ENCODE peak calls at places on chromosomes 12 and 14, in nine cellular contexts. I is fibroblast of lung, A is foreskin fibroblast, M is cardiac muscle cell, D is astrocyte of the spinal cord, O is right atrium auricular region, R is heart right ventricle, G is left lung, N is PC-3. Q is an unnamed sample.

GRCh38 chr12:59431266-59431665 is 164.6 kb upstream of the SLC16A7 start:
- DNase-seq in I (peak; percentile 37), A (peak; percentile 39), M (peak; percentile 26), D (no peak), O (no peak), R (no peak), G (no peak), N (peak; percentile 35), Q (no peak)

GRCh38 chr12:91441996-91442395 is 259.4 kb upstream of the DCN start:
- DNase-seq in I (no peak), A (no peak), M (no peak), D (no peak), O (no peak), R (no peak), G (no peak), N (no peak), Q (no peak)

GRCh38 chr14:63435838-63436237 is 107.3 kb downstream of the PPP2R5E start:
- DNase-seq in I (peak; percentile 97), A (peak; percentile 88), M (peak; percentile 60), D (peak; percentile 52), O (peak; percentile 78), R (peak; percentile 42), G (peak; percentile 81), N (peak; percentile 18), Q (no peak)

GRCh38 chr14:100994082-100994481 is 90.6 kb upstream of the RTL1 start:
- DNase-seq in I (peak; percentile 40), A (peak; percentile 73), M (no peak), D (no peak), O (no peak), R (no peak), G (no peak), N (peak; percentile 75), Q (no peak)

GRCh38 chr14:26255213-26255612 is 342.6 kb downstream of the NOVA1 start:
- DNase-seq in I (peak; percentile 61), A (peak; percentile 48), M (peak; percentile 70), D (peak; percentile 15), O (no peak), R (no peak), G (no peak), N (peak; percentile 37), Q (no peak)

GRCh38 chr14:60294670-60295069 is 45.6 kb downstream of the PPM1A start:
- DNase-seq in I (no peak), A (no peak), M (no peak), D (no peak), O (no peak), R (no peak), G (no peak), N (peak; percentile 68), Q (no peak)

GRCh38 chr14:89977668-89978067 is 21.9 kb downstream of the TDP1 start:
- DNase-seq in I (no peak), A (no peak), M (peak; percentile 3), D (no peak), O (no peak), R (no peak), G (no peak), N (no peak), Q (no peak)

GRCh38 chr12:115013668-115014072 is 329.7 kb upstream of the TBX3 start:
- DNase-seq in I (no peak), A (peak; percentile 34), M (no peak), D (no peak), O (no peak), R (peak; percentile 39), G (no peak), N (no peak), Q (no peak)

GRCh38 chr12:18601962-18602361 is 135.8 kb downstream of the PLCZ1 start:
- DNase-seq in I (no peak), A (no peak), M (no peak), D (no peak), O (no peak), R (no peak), G (no peak), N (no peak), Q (no peak)

GRCh38 chr12:4908694-4909396 is 860 bp upstream of the KCNA1 start:
- DNase-seq in I (no peak), A (peak; percentile 11), M (no peak), D (no peak), O (no peak), R (no peak), G (no peak), N (no peak), Q (no peak)

GRCh38 chr14:90531497-90531896 is 134.7 kb downstream of the CALM1 start:
- DNase-seq in I (no peak), A (no peak), M (no peak), D (no peak), O (no peak), R (no peak), G (no peak), N (no peak), Q (no peak)

GRCh38 chr12:90773526-90773925 is 181.4 kb downstream of the CCER1 start:
- DNase-seq in I (no peak), A (peak; percentile 44), M (peak; percentile 18), D (peak; percentile 6), O (no peak), R (no peak), G (no peak), N (no peak), Q (no peak)

GRCh38 chr12:132218915-132219314 is 74.7 kb downstream of the NOC4L start:
- DNase-seq in I (no peak), A (peak; percentile 15), M (no peak), D (no peak), O (no peak), R (no peak), G (no peak), N (peak; percentile 64), Q (no peak)

GRCh38 chr12:68791897-68792481 is 16.0 kb upstream of the MDM2 start:
- DNase-seq in I (no peak), A (no peak), M (no peak), D (no peak), O (no peak), R (no peak), G (no peak), N (no peak), Q (no peak)

GRCh38 chr14:49593016-49593415 is 5.7 kb upstream of the LRR1 start:
- DNase-seq in I (peak; percentile 40), A (peak; percentile 57), M (peak; percentile 55), D (peak; percentile 33), O (no peak), R (no peak), G (no peak), N (peak; percentile 83), Q (no peak)

GRCh38 chr12:47210776-47211175 is 131.0 kb upstream of the AMIGO2 start:
- DNase-seq in I (no peak), A (no peak), M (no peak), D (no peak), O (no peak), R (no peak), G (no peak), N (no peak), Q (no peak)
- H3K4me3 ChIP-seq in I (no peak overlapping the region), A (no peak overlapping the region), M (no peak overlapping the region), D (no peak overlapping the region), O (no peak overlapping the region), R (peak overlapping the region; percentile 55), G (no peak overlapping the region), N (no peak overlapping the region), Q (no peak overlapping the region)

GRCh38 chr12:53053223-53054111 is 3.6 kb downstream of the TNS2 start:
- DNase-seq in I (no peak), A (peak; percentile 46), M (peak; percentile 37), D (no peak), O (no peak), R (peak; percentile 76), G (no peak), N (peak; percentile 87), Q (no peak)
- H3K4me3 ChIP-seq in I (no peak overlapping the region), A (peak overlapping the region; percentile 36), M (peak overlapping the region; percentile 46), D (peak overlapping the region; percentile 42), O (peak overlapping the region; percentile 48), R (peak overlapping the region; percentile 71), G (peak overlapping the region; percentile 68), N (peak overlapping the region; percentile 81), Q (peak overlapping the region; percentile 54)

GRCh38 chr12:107843351-107844311 is 69.1 kb downstream of the ASCL4 start:
- DNase-seq in I (no peak), A (peak; percentile 25), M (peak; percentile 6), D (peak; percentile 2), O (no peak), R (no peak), G (no peak), N (no peak), Q (no peak)
- H3K4me3 ChIP-seq in I (no peak overlapping the region), A (peak overlapping the region; percentile 5), M (peak overlapping the region; percentile 15), D (peak overlapping the region; percentile 10), O (peak overlapping the region; percentile 14), R (peak overlapping the region; percentile 24), G (peak overlapping the region; percentile 10), N (no peak overlapping the region), Q (no peak overlapping the region)

DNA sequence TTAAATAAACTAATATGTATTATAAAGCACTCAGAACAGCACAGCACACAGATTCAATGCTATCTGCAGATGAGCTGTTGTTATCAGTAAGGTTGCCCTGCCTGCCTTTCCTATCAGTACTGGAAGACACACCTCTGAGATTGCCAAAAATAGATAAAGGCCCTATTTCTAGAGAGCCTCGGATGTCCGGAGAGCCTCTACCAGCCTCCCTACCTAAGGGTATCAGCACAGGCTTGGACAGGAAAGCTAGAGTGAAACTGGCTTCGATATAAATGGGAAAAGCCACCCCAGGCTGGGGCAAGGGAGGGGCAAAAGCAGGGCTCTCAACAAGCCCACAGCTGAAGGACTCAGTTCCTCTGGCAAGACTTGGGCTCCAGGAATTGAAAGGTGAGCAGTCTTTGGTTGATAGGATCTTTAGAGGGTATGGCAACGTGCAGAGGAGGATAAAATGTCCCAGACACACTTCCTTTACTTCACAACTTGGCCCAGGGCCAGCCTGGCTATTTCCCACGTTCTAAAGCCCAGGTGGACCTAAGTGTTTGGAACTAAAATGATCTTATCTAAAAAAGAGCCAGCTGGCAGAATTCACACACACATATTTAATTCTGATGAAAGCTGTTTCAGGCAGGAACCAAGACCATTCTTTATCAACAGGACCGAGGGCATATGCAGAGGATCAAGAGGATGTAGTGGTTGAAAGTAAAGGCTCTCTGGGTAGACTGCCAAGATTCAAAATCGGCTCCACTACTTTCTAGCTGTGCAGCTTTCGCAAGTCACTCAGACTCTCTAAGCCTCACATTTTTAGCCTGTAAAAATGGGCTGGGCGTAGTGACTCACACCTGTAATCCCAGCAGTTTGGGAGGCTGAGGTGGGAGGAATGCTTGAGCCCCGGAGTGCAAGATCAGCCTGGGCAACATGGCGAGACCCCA is 37.8 kb upstream of the ITPR2 start:
- DNase-seq in I (peak; percentile 72), A (peak; percentile 67), M (peak; percentile 92), D (peak; percentile 7), O (no peak), R (peak; percentile 14), G (peak; percentile 33), N (peak; percentile 97), Q (no peak)
- H3K4me3 ChIP-seq in I (no peak overlapping the region), A (no peak overlapping the region), M (no peak overlapping the region), D (no peak overlapping the region), O (no peak overlapping the region), R (no peak overlapping the region), G (no peak overlapping the region), N (peak overlapping the region; percentile 5), Q (peak overlapping the region; percentile 16)

Q was measured in keratinocyte.